ENCODE peak calls at places on chromosomes 16 and 17, in six cellular contexts. One of them, this sample, is unnamed.

GRCh38 chr16:78780808-78781207 is 681.4 kb downstream of the WWOX start:
- ATAC-seq in sciatic nerve: no peak
- ATAC-seq in stimulated activated naive CD8-positive, alpha-beta T cell treated with anti-CD3 and anti-CD28 coated beads, Interleukin-15, amount 100 ng/mL, for 72 hours: no peak
- ATAC-seq in naive thymus-derived CD8-positive, alpha-beta T cell: no peak
- ATAC-seq in naive thymus-derived CD4-positive, alpha-beta T cell: no peak
- ATAC-seq in activated T-cell treated with anti-CD3 and anti-CD28 coated beads, Interleukin-2, amount 50 U/mL, for 72 hours: no peak
- ATAC-seq in this sample: no peak

GRCh38 chr17:29561541-29562517 is 5.0 kb downstream of the ABHD15 start:
- ATAC-seq in sciatic nerve: no peak
- ATAC-seq in stimulated activated naive CD8-positive, alpha-beta T cell treated with anti-CD3 and anti-CD28 coated beads, Interleukin-15, amount 100 ng/mL, for 72 hours: no peak
- ATAC-seq in naive thymus-derived CD8-positive, alpha-beta T cell: no peak
- ATAC-seq in naive thymus-derived CD4-positive, alpha-beta T cell: peak
- ATAC-seq in activated T-cell treated with anti-CD3 and anti-CD28 coated beads, Interleukin-2, amount 50 U/mL, for 72 hours: no peak
- ATAC-seq in this sample: peak

GRCh38 chr16:83804366-83804765 is 3.4 kb upstream of the HSBP1 start:
- ATAC-seq in sciatic nerve: no peak
- ATAC-seq in stimulated activated naive CD8-positive, alpha-beta T cell treated with anti-CD3 and anti-CD28 coated beads, Interleukin-15, amount 100 ng/mL, for 72 hours: no peak
- ATAC-seq in naive thymus-derived CD8-positive, alpha-beta T cell: no peak
- ATAC-seq in naive thymus-derived CD4-positive, alpha-beta T cell: no peak
- ATAC-seq in activated T-cell treated with anti-CD3 and anti-CD28 coated beads, Interleukin-2, amount 50 U/mL, for 72 hours: no peak
- ATAC-seq in this sample: no peak

GRCh38 chr17:51487947-51488346 is 227.6 kb downstream of the UTP18 start:
- ATAC-seq in sciatic nerve: no peak
- ATAC-seq in stimulated activated naive CD8-positive, alpha-beta T cell treated with anti-CD3 and anti-CD28 coated beads, Interleukin-15, amount 100 ng/mL, for 72 hours: peak
- ATAC-seq in naive thymus-derived CD8-positive, alpha-beta T cell: peak
- ATAC-seq in naive thymus-derived CD4-positive, alpha-beta T cell: peak
- ATAC-seq in activated T-cell treated with anti-CD3 and anti-CD28 coated beads, Interleukin-2, amount 50 U/mL, for 72 hours: peak
- ATAC-seq in this sample: no peak

GRCh38 chr17:74777884-74778490 is 1.8 kb upstream of the NAT9 start:
- ATAC-seq in sciatic nerve: no peak
- ATAC-seq in stimulated activated naive CD8-positive, alpha-beta T cell treated with anti-CD3 and anti-CD28 coated beads, Interleukin-15, amount 100 ng/mL, for 72 hours: no peak
- ATAC-seq in naive thymus-derived CD8-positive, alpha-beta T cell: no peak
- ATAC-seq in naive thymus-derived CD4-positive, alpha-beta T cell: no peak
- ATAC-seq in activated T-cell treated with anti-CD3 and anti-CD28 coated beads, Interleukin-2, amount 50 U/mL, for 72 hours: no peak
- ATAC-seq in this sample: no peak

GRCh38 chr16:85390511-85391174 is 222.5 kb upstream of the GSE1 start:
- ATAC-seq in sciatic nerve: peak
- ATAC-seq in stimulated activated naive CD8-positive, alpha-beta T cell treated with anti-CD3 and anti-CD28 coated beads, Interleukin-15, amount 100 ng/mL, for 72 hours: no peak
- ATAC-seq in naive thymus-derived CD8-positive, alpha-beta T cell: no peak
- ATAC-seq in naive thymus-derived CD4-positive, alpha-beta T cell: no peak
- ATAC-seq in activated T-cell treated with anti-CD3 and anti-CD28 coated beads, Interleukin-2, amount 50 U/mL, for 72 hours: no peak
- ATAC-seq in this sample: no peak

GRCh38 chr17:35765086-35765710 is 4.5 kb downstream of the C17orf50 start:
- ATAC-seq in sciatic nerve: peak
- ATAC-seq in stimulated activated naive CD8-positive, alpha-beta T cell treated with anti-CD3 and anti-CD28 coated beads, Interleukin-15, amount 100 ng/mL, for 72 hours: no peak
- ATAC-seq in naive thymus-derived CD8-positive, alpha-beta T cell: no peak
- ATAC-seq in naive thymus-derived CD4-positive, alpha-beta T cell: no peak
- ATAC-seq in activated T-cell treated with anti-CD3 and anti-CD28 coated beads, Interleukin-2, amount 50 U/mL, for 72 hours: no peak
- ATAC-seq in this sample: no peak

GRCh38 chr17:3004150-3004801 is 59.1 kb downstream of the OR1D5 start:
- ATAC-seq in sciatic nerve: peak
- ATAC-seq in stimulated activated naive CD8-positive, alpha-beta T cell treated with anti-CD3 and anti-CD28 coated beads, Interleukin-15, amount 100 ng/mL, for 72 hours: peak
- ATAC-seq in naive thymus-derived CD8-positive, alpha-beta T cell: peak
- ATAC-seq in naive thymus-derived CD4-positive, alpha-beta T cell: peak
- ATAC-seq in activated T-cell treated with anti-CD3 and anti-CD28 coated beads, Interleukin-2, amount 50 U/mL, for 72 hours: peak
- ATAC-seq in this sample: peak

GRCh38 chr17:4101127-4101798 is 41.6 kb downstream of the ZZEF1 start:
- ATAC-seq in sciatic nerve: peak
- ATAC-seq in stimulated activated naive CD8-positive, alpha-beta T cell treated with anti-CD3 and anti-CD28 coated beads, Interleukin-15, amount 100 ng/mL, for 72 hours: no peak
- ATAC-seq in naive thymus-derived CD8-positive, alpha-beta T cell: no peak
- ATAC-seq in naive thymus-derived CD4-positive, alpha-beta T cell: peak
- ATAC-seq in activated T-cell treated with anti-CD3 and anti-CD28 coated beads, Interleukin-2, amount 50 U/mL, for 72 hours: peak
- ATAC-seq in this sample: peak

GRCh38 chr16:31886227-31886626 is 12.6 kb downstream of the ZNF267 start:
- ATAC-seq in sciatic nerve: no peak
- ATAC-seq in stimulated activated naive CD8-positive, alpha-beta T cell treated with anti-CD3 and anti-CD28 coated beads, Interleukin-15, amount 100 ng/mL, for 72 hours: peak
- ATAC-seq in naive thymus-derived CD8-positive, alpha-beta T cell: no peak
- ATAC-seq in naive thymus-derived CD4-positive, alpha-beta T cell: no peak
- ATAC-seq in activated T-cell treated with anti-CD3 and anti-CD28 coated beads, Interleukin-2, amount 50 U/mL, for 72 hours: no peak
- ATAC-seq in this sample: no peak

GRCh38 chr17:12136243-12136642 is 115.6 kb downstream of the MAP2K4 start:
- ATAC-seq in sciatic nerve: no peak
- ATAC-seq in stimulated activated naive CD8-positive, alpha-beta T cell treated with anti-CD3 and anti-CD28 coated beads, Interleukin-15, amount 100 ng/mL, for 72 hours: no peak
- ATAC-seq in naive thymus-derived CD8-positive, alpha-beta T cell: no peak
- ATAC-seq in naive thymus-derived CD4-positive, alpha-beta T cell: no peak
- ATAC-seq in activated T-cell treated with anti-CD3 and anti-CD28 coated beads, Interleukin-2, amount 50 U/mL, for 72 hours: no peak
- ATAC-seq in this sample: no peak

GRCh38 chr17:4509923-4510614 is 11.4 kb downstream of the SPNS2 start:
- ATAC-seq in sciatic nerve: peak
- ATAC-seq in stimulated activated naive CD8-positive, alpha-beta T cell treated with anti-CD3 and anti-CD28 coated beads, Interleukin-15, amount 100 ng/mL, for 72 hours: no peak
- ATAC-seq in naive thymus-derived CD8-positive, alpha-beta T cell: no peak
- ATAC-seq in naive thymus-derived CD4-positive, alpha-beta T cell: no peak
- ATAC-seq in activated T-cell treated with anti-CD3 and anti-CD28 coated beads, Interleukin-2, amount 50 U/mL, for 72 hours: no peak
- ATAC-seq in this sample: no peak

GRCh38 chr17:42818379-42818778 is 5.7 kb downstream of the BECN1 start:
- ATAC-seq in sciatic nerve: no peak
- ATAC-seq in stimulated activated naive CD8-positive, alpha-beta T cell treated with anti-CD3 and anti-CD28 coated beads, Interleukin-15, amount 100 ng/mL, for 72 hours: no peak
- ATAC-seq in naive thymus-derived CD8-positive, alpha-beta T cell: no peak
- ATAC-seq in naive thymus-derived CD4-positive, alpha-beta T cell: no peak
- ATAC-seq in activated T-cell treated with anti-CD3 and anti-CD28 coated beads, Interleukin-2, amount 50 U/mL, for 72 hours: no peak
- ATAC-seq in this sample: no peak

GRCh38 chr17:71975998-71976649 is 144.7 kb upstream of the SOX9 start:
- ATAC-seq in sciatic nerve: peak
- ATAC-seq in stimulated activated naive CD8-positive, alpha-beta T cell treated with anti-CD3 and anti-CD28 coated beads, Interleukin-15, amount 100 ng/mL, for 72 hours: no peak
- ATAC-seq in naive thymus-derived CD8-positive, alpha-beta T cell: no peak
- ATAC-seq in naive thymus-derived CD4-positive, alpha-beta T cell: no peak
- ATAC-seq in activated T-cell treated with anti-CD3 and anti-CD28 coated beads, Interleukin-2, amount 50 U/mL, for 72 hours: no peak
- ATAC-seq in this sample: no peak

GRCh38 chr17:75881678-75882454 is 3.5 kb upstream of the TRIM47 start:
- ATAC-seq in sciatic nerve: no peak
- ATAC-seq in stimulated activated naive CD8-positive, alpha-beta T cell treated with anti-CD3 and anti-CD28 coated beads, Interleukin-15, amount 100 ng/mL, for 72 hours: no peak
- ATAC-seq in naive thymus-derived CD8-positive, alpha-beta T cell: peak
- ATAC-seq in naive thymus-derived CD4-positive, alpha-beta T cell: no peak
- ATAC-seq in activated T-cell treated with anti-CD3 and anti-CD28 coated beads, Interleukin-2, amount 50 U/mL, for 72 hours: no peak
- ATAC-seq in this sample: no peak

GRCh38 chr16:23452221-23452571 is 793 bp downstream of the COG7 start:
- ATAC-seq in sciatic nerve: no peak
- ATAC-seq in stimulated activated naive CD8-positive, alpha-beta T cell treated with anti-CD3 and anti-CD28 coated beads, Interleukin-15, amount 100 ng/mL, for 72 hours: no peak
- ATAC-seq in naive thymus-derived CD8-positive, alpha-beta T cell: no peak
- ATAC-seq in naive thymus-derived CD4-positive, alpha-beta T cell: no peak
- ATAC-seq in activated T-cell treated with anti-CD3 and anti-CD28 coated beads, Interleukin-2, amount 50 U/mL, for 72 hours: no peak
- ATAC-seq in this sample: peak

GRCh38 chr16:87955302-87956168 is 4.3 kb downstream of the BANP start:
- ATAC-seq in sciatic nerve: no peak
- ATAC-seq in stimulated activated naive CD8-positive, alpha-beta T cell treated with anti-CD3 and anti-CD28 coated beads, Interleukin-15, amount 100 ng/mL, for 72 hours: no peak
- ATAC-seq in naive thymus-derived CD8-positive, alpha-beta T cell: no peak
- ATAC-seq in naive thymus-derived CD4-positive, alpha-beta T cell: no peak
- ATAC-seq in activated T-cell treated with anti-CD3 and anti-CD28 coated beads, Interleukin-2, amount 50 U/mL, for 72 hours: no peak
- ATAC-seq in this sample: no peak

GRCh38 chr17:77869665-77870132 is 88.8 kb upstream of the TNRC6C start:
- ATAC-seq in sciatic nerve: no peak
- ATAC-seq in stimulated activated naive CD8-positive, alpha-beta T cell treated with anti-CD3 and anti-CD28 coated beads, Interleukin-15, amount 100 ng/mL, for 72 hours: peak
- ATAC-seq in naive thymus-derived CD8-positive, alpha-beta T cell: peak
- ATAC-seq in naive thymus-derived CD4-positive, alpha-beta T cell: peak
- ATAC-seq in activated T-cell treated with anti-CD3 and anti-CD28 coated beads, Interleukin-2, amount 50 U/mL, for 72 hours: peak
- ATAC-seq in this sample: peak

GRCh38 chr17:10139560-10139959 is 58.8 kb downstream of the GAS7 start:
- ATAC-seq in sciatic nerve: no peak
- ATAC-seq in stimulated activated naive CD8-positive, alpha-beta T cell treated with anti-CD3 and anti-CD28 coated beads, Interleukin-15, amount 100 ng/mL, for 72 hours: no peak
- ATAC-seq in naive thymus-derived CD8-positive, alpha-beta T cell: no peak
- ATAC-seq in naive thymus-derived CD4-positive, alpha-beta T cell: no peak
- ATAC-seq in activated T-cell treated with anti-CD3 and anti-CD28 coated beads, Interleukin-2, amount 50 U/mL, for 72 hours: no peak
- ATAC-seq in this sample: no peak

GRCh38 chr16:75996491-75996890 is 270.2 kb upstream of the CPHXL start:
- ATAC-seq in sciatic nerve: no peak
- ATAC-seq in stimulated activated naive CD8-positive, alpha-beta T cell treated with anti-CD3 and anti-CD28 coated beads, Interleukin-15, amount 100 ng/mL, for 72 hours: no peak
- ATAC-seq in naive thymus-derived CD8-positive, alpha-beta T cell: no peak
- ATAC-seq in naive thymus-derived CD4-positive, alpha-beta T cell: no peak
- ATAC-seq in activated T-cell treated with anti-CD3 and anti-CD28 coated beads, Interleukin-2, amount 50 U/mL, for 72 hours: no peak
- ATAC-seq in this sample: no peak